ENCODE peak calls at places on chromosomes 5 and 9, in eight cellular contexts. L, V, J, E, Z, T, I and X are unnamed samples.

GRCh38 chr9:13689925-13690324 is 410.4 kb upstream of the MPDZ start:
- DNase-seq in L (no peak), V (no peak), J (no peak), E (no peak), Z (no peak), T (no peak), I (no peak), X (no peak)

GRCh38 chr5:29023541-29023940 is 1985.2 kb upstream of the CDH9 start:
- DNase-seq in L (no peak), V (no peak), J (no peak), E (no peak), Z (no peak), T (no peak), I (no peak), X (no peak)

GRCh38 chr9:134793281-134793680 is 87.3 kb upstream of the FCN2 start:
- DNase-seq in L (no peak), V (no peak), J (no peak), E (no peak), Z (no peak), T (no peak), I (no peak), X (no peak)

GRCh38 chr5:112551437-112552018 is 132.5 kb upstream of the EPB41L4A start:
- DNase-seq in L (peak; percentile 1), V (peak; percentile 14), J (no peak), E (peak; percentile 59), Z (peak; percentile 3), T (peak; percentile 50), I (peak; percentile 87), X (peak; percentile 43)

GRCh38 chr5:33297760-33298216 is 143.0 kb upstream of the TARS1 start:
- DNase-seq in L (no peak), V (no peak), J (no peak), E (no peak), Z (no peak), T (no peak), I (no peak), X (no peak)

GRCh38 chr5:170467000-170467707 is 36.7 kb upstream of the KCNIP1 start:
- DNase-seq in L (no peak), V (no peak), J (no peak), E (no peak), Z (no peak), T (no peak), I (no peak), X (no peak)

GRCh38 chr5:123098767-123099513 is 9.9 kb downstream of the PRDM6 start:
- DNase-seq in L (no peak), V (no peak), J (no peak), E (no peak), Z (no peak), T (no peak), I (no peak), X (peak; percentile 30)

GRCh38 chr5:36728697-36729543 is 122.5 kb downstream of the SLC1A3 start:
- DNase-seq in L (no peak), V (no peak), J (no peak), E (peak; percentile 78), Z (no peak), T (peak; percentile 72), I (peak; percentile 82), X (peak; percentile 60)

GRCh38 chr5:80346055-80346454 is 26.3 kb downstream of the SPZ1 start:
- DNase-seq in L (no peak), V (no peak), J (peak; percentile 11), E (peak; percentile 39), Z (no peak), T (peak; percentile 25), I (no peak), X (peak; percentile 51)